ENCODE peak calls at places on chromosome 20, in nine cellular contexts. G is body of pancreas, B is psoas muscle, A is H9, K is AG04450, T is lower lobe of right lung, Q is suprapubic skin, U is keratinocyte, J is stomach. N is an unnamed sample.

GRCh38 chr20:21557246-21557982 is 43.5 kb upstream of the NKX2-2 start:
- DNase-seq in G (no peak), B (no peak), A (no peak), K (no peak), T (no peak), Q (no peak), U (no peak), J (no peak), N (no peak)

GRCh38 chr20:16020971-16021370 is 552.3 kb downstream of the KIF16B start:
- DNase-seq in G (no peak), B (no peak), A (no peak), K (no peak), T (no peak), Q (no peak), U (peak), J (no peak), N (no peak)

GRCh38 chr20:8722277-8722928 is 346.5 kb upstream of the PLCB4 start:
- DNase-seq in G (peak), B (no peak), A (no peak), K (peak), T (no peak), Q (no peak), U (peak), J (no peak), N (no peak)

GRCh38 chr20:58340853-58341252 is 31.3 kb downstream of the RAB22A start:
- DNase-seq in G (no peak), B (no peak), A (no peak), K (no peak), T (no peak), Q (no peak), U (no peak), J (no peak), N (no peak)

GRCh38 chr20:48821261-48821910 is 6.4 kb downstream of the PREX1 start:
- DNase-seq in G (no peak), B (no peak), A (no peak), K (no peak), T (no peak), Q (no peak), U (no peak), J (no peak), N (no peak)

GRCh38 chr20:29119141-29119540 is 2138.3 kb upstream of the DEFB115 start:
- DNase-seq in G (no peak), B (peak), A (no peak), K (no peak), T (no peak), Q (no peak), U (no peak), J (no peak), N (peak)

GRCh38 chr20:38658879-38659612 is 57.4 kb downstream of the ARHGAP40 start:
- DNase-seq in G (peak), B (no peak), A (peak), K (no peak), T (no peak), Q (no peak), U (no peak), J (no peak), N (peak)

GRCh38 chr20:63580796-63581461 is 6.9 kb upstream of the HELZ2 start:
- DNase-seq in G (peak), B (no peak), A (peak), K (no peak), T (no peak), Q (peak), U (peak), J (peak), N (no peak)

GRCh38 chr20:35049776-35050352 is 42.7 kb downstream of the TRPC4AP start:
- DNase-seq in G (no peak), B (no peak), A (no peak), K (no peak), T (no peak), Q (no peak), U (no peak), J (no peak), N (no peak)

GRCh38 chr20:64104667-64105451 is 2.5 kb downstream of the NPBWR2 start:
- DNase-seq in G (peak), B (peak), A (no peak), K (no peak), T (peak), Q (peak), U (no peak), J (no peak), N (peak)

GRCh38 chr20:21019831-21020655 is 86.1 kb downstream of the LINC00237 start:
- DNase-seq in G (no peak), B (no peak), A (no peak), K (no peak), T (no peak), Q (no peak), U (no peak), J (no peak), N (no peak)

GRCh38 chr20:43508106-43508505 is 609 bp downstream of the L3MBTL1 start:
- DNase-seq in G (no peak), B (no peak), A (peak), K (no peak), T (no peak), Q (no peak), U (no peak), J (no peak), N (no peak)

GRCh38 chr20:52425253-52425652 is 233.7 kb upstream of the ZFP64 start:
- DNase-seq in G (no peak), B (no peak), A (no peak), K (no peak), T (no peak), Q (peak), U (no peak), J (no peak), N (no peak)

GRCh38 chr20:55174172-55174571 is 698.8 kb downstream of the DOK5 start:
- DNase-seq in G (no peak), B (no peak), A (no peak), K (no peak), T (no peak), Q (no peak), U (no peak), J (no peak), N (no peak)

GRCh38 chr20:760751-761417 is 7.4 kb downstream of the SLC52A3 start:
- DNase-seq in G (peak), B (no peak), A (peak), K (no peak), T (peak), Q (no peak), U (no peak), J (no peak), N (no peak)

GRCh38 chr20:53962388-53962787 is 108.0 kb downstream of the BCAS1 start:
- DNase-seq in G (no peak), B (no peak), A (no peak), K (no peak), T (no peak), Q (no peak), U (no peak), J (no peak), N (no peak)

GRCh38 chr20:31542201-31542842 is 28.1 kb downstream of the HM13 start:
- DNase-seq in G (no peak), B (no peak), A (no peak), K (no peak), T (peak), Q (no peak), U (no peak), J (no peak), N (no peak)

GRCh38 chr20:33092361-33092760 is 12.9 kb downstream of the BPIFB4 start:
- DNase-seq in G (no peak), B (no peak), A (no peak), K (no peak), T (no peak), Q (no peak), U (no peak), J (no peak), N (no peak)

GRCh38 chr20:62652051-62652893 is 10.0 kb downstream of the SLCO4A1 start:
- DNase-seq in G (peak), B (peak), A (no peak), K (peak), T (peak), Q (peak), U (peak), J (peak), N (no peak)

GRCh38 chr20:37943033-37943432 is 40.1 kb downstream of the VSTM2L start:
- DNase-seq in G (no peak), B (no peak), A (peak), K (no peak), T (no peak), Q (peak), U (no peak), J (peak), N (no peak)

GRCh38 chr20:37297066-37297736 is 7.7 kb downstream of the MANBAL start:
- DNase-seq in G (no peak), B (no peak), A (no peak), K (peak), T (no peak), Q (no peak), U (no peak), J (no peak), N (no peak)

GRCh38 chr20:3000852-3001523 is 42.4 kb upstream of the GNRH2 start:
- DNase-seq in G (no peak), B (no peak), A (no peak), K (peak), T (no peak), Q (no peak), U (no peak), J (no peak), N (no peak)
- TF ChIP-seq CTCF in G (no peak), B (peak), A (peak), K (peak), T (peak), Q (no peak), U (peak), J (no peak), N (peak)

GRCh38 chr20:36214684-36215256 is 21.5 kb upstream of the AAR2 start:
- DNase-seq in G (no peak), B (no peak), A (peak), K (peak), T (no peak), Q (no peak), U (no peak), J (no peak), N (no peak)
- TF ChIP-seq CTCF in G (no peak), B (peak), A (peak), K (peak), T (peak), Q (peak), U (peak), J (no peak), N (peak)

GRCh38 chr20:56249244-56249955 is 868 bp downstream of the MC3R start:
- DNase-seq in G (peak), B (peak), A (peak), K (no peak), T (no peak), Q (no peak), U (no peak), J (no peak), N (no peak)
- TF ChIP-seq CTCF in G (no peak), B (no peak), A (peak), K (no peak), T (peak), Q (peak), U (peak), J (no peak), N (peak)

GRCh38 chr20:45290677-45291355 is 15.8 kb upstream of the RBPJL start:
- DNase-seq in G (peak), B (peak), A (peak), K (peak), T (peak), Q (peak), U (no peak), J (peak), N (no peak)
- TF ChIP-seq CTCF in G (peak), B (peak), A (peak), K (peak), T (peak), Q (peak), U (peak), J (peak), N (peak)